ENCODE peak calls at places on chromosome 1, in seven cellular contexts. F, V, D, X, L, G and A are unnamed samples.

GRCh38 chr1:7690496-7691182 is 80.5 kb upstream of the VAMP3 start:
- DNase-seq in L (no peak), D (no peak), V (no peak), G (no peak), X (no peak), F (no peak), A (no peak)

GRCh38 chr1:118986839-118987430 is 1.2 kb downstream of the TBX15 start:
- DNase-seq in F (no peak), V (no peak), G (peak; percentile 44), D (no peak), X (no peak), L (no peak), A (no peak)

GRCh38 chr1:152907686-152908601 is at the start of gene IVL:
- DNase-seq in F (no peak), V (no peak), D (no peak), X (no peak), L (no peak), G (no peak), A (no peak)

GRCh38 chr1:165543651-165544452 is at the start of gene LRRC52:
- DNase-seq in V (peak; percentile 42), L (peak; percentile 89), F (no peak), G (peak; percentile 68), X (no peak), D (no peak), A (no peak)

GRCh38 chr1:118973032-118973431 is 15.1 kb downstream of the TBX15 start:
- DNase-seq in G (no peak), F (no peak), L (no peak), X (no peak), V (no peak), D (no peak), A (no peak)

GRCh38 chr1:171654705-171655214 is 2.3 kb upstream of the MYOC start:
- DNase-seq in V (no peak), G (no peak), F (no peak), D (no peak), L (no peak), X (no peak), A (peak; percentile 62)

GRCh38 chr1:31672988-31673387 is 28.3 kb upstream of the PEF1 start:
- DNase-seq in G (peak; percentile 20), L (no peak), F (no peak), D (no peak), V (no peak), X (no peak), A (peak; percentile 83)

GRCh38 chr1:180425956-180426355 is 76.4 kb downstream of the ACBD6 start:
- DNase-seq in V (no peak), L (no peak), D (no peak), F (no peak), G (no peak), X (no peak), A (no peak)

GRCh38 chr1:198253668-198254067 is 96.9 kb downstream of the NEK7 start:
- DNase-seq in G (no peak), L (no peak), D (peak; percentile 47), V (no peak), F (no peak), X (no peak), A (no peak)

GRCh38 chr1:233331676-233332519 is 4.4 kb downstream of the MAP3K21 start:
- DNase-seq in G (no peak), V (no peak), D (no peak), F (no peak), L (no peak), X (no peak), A (no peak)

GRCh38 chr1:11802616-11802972 is 3.2 kb downstream of the MTHFR start:
- DNase-seq in L (no peak), D (peak; percentile 38), V (no peak), X (no peak), G (peak; percentile 55), F (no peak), A (no peak)

GRCh38 chr1:24360681-24361080 is 41.5 kb downstream of the GRHL3 start:
- DNase-seq in L (no peak), G (no peak), V (no peak), F (no peak), D (no peak), X (no peak), A (no peak)

GRCh38 chr1:8880068-8880676 is 1.7 kb upstream of the ENO1 start:
- DNase-seq in X (peak; percentile 75), G (peak; percentile 66), V (peak; percentile 73), L (peak; percentile 61), D (peak; percentile 55), F (peak; percentile 48), A (peak; percentile 83)

GRCh38 chr1:161956097-161956496 is 67.6 kb downstream of the OLFML2B start:
- DNase-seq in G (no peak), D (no peak), V (no peak), L (no peak), F (no peak), X (no peak), A (no peak)

GRCh38 chr1:59007820-59008598 is 224.2 kb upstream of the JUN start:
- DNase-seq in G (no peak), X (no peak), V (no peak), F (no peak), L (no peak), D (peak; percentile 76), A (no peak)

GRCh38 chr1:86692636-86693035 is 11.7 kb upstream of the SH3GLB1 start:
- DNase-seq in L (no peak), G (no peak), V (no peak), D (no peak), F (no peak), X (no peak), A (no peak)

GRCh38 chr1:119958223-119958622 is 61.9 kb upstream of the ADAM30 start:
- DNase-seq in X (no peak), G (no peak), F (no peak), D (no peak), L (no peak), V (no peak), A (no peak)

DNA sequence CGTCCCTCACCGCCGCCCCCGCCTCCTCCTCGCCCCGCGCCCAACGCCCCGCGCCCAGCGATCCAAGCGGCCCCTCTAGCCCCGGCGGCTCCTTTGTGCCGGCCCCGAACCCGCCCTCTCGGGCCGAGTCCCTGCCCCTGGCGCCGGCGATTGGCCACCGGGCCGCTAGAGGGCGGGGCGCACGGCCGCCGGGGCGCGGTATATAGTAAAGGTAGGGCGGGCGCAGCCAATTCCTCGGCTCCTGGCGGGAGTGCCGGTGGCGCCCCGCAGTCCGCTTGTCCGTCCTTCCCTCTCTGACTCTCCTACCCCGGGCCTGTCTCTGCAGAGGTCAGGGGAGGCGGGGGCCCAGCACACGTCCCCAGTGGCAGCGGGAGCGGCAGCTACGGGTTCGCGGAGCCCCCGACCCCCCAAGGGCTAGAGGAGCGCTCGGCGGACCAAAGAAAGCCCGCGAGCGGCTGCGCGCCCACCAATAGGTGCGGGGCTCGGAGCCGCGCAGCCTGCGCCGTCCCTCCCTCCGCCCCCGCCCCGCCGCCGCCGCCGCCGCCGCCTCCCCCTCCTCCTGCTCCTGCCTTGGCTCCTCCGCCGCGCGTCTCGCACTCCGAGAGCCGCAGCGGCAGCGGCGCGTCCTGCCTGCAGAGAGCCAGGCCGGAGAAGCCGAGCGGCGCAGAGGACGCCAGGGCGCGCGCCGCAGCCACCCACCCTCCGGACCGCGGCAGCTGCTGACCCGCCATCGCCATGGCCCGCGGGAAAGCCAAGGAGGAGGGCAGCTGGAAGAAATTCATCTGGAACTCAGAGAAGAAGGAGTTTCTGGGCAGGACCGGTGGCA is at the start of gene ATP1B1:
- DNase-seq in V (peak; percentile 85), D (peak; percentile 87), G (peak; percentile 95), X (peak; percentile 32), F (peak; percentile 94), L (peak; percentile 94), A (peak; percentile 94)
- H3K4me1 ChIP-seq in V (peaks cover 6% of the 10 kb centered on the region), D (peaks cover 35% of the 10 kb centered on the region), G (peaks cover 41% of the 10 kb centered on the region), X (peaks cover 28% of the 10 kb centered on the region), F (peaks cover 32% of the 10 kb centered on the region), L (peaks cover 37% of the 10 kb centered on the region), A (peaks cover 45% of the 10 kb centered on the region)

GRCh38 chr1:244221961-244222360 is 170.9 kb downstream of the ZBTB18 start:
- DNase-seq in D (no peak), G (peak; percentile 3), V (no peak), L (no peak), X (no peak), F (no peak), A (no peak)

GRCh38 chr1:244219802-244220201 is 168.7 kb downstream of the ZBTB18 start:
- DNase-seq in G (no peak), D (no peak), X (no peak), V (no peak), F (no peak), L (no peak), A (no peak)

GRCh38 chr1:244219149-244219548 is 168.1 kb downstream of the ZBTB18 start:
- DNase-seq in D (no peak), L (no peak), F (no peak), X (no peak), V (no peak), G (no peak), A (no peak)

GRCh38 chr1:244218220-244218619 is 167.1 kb downstream of the ZBTB18 start:
- DNase-seq in X (no peak), F (no peak), V (no peak), G (no peak), L (no peak), D (no peak), A (no peak)

GRCh38 chr1:244220410-244220809 is 169.3 kb downstream of the ZBTB18 start:
- DNase-seq in V (no peak), F (no peak), L (no peak), X (no peak), D (no peak), G (no peak), A (no peak)
- TF ChIP-seq CTCF in V (no peak), F (no peak), L (no peak), X (no peak), D (no peak), G (no peak), A (no peak)

DNA sequence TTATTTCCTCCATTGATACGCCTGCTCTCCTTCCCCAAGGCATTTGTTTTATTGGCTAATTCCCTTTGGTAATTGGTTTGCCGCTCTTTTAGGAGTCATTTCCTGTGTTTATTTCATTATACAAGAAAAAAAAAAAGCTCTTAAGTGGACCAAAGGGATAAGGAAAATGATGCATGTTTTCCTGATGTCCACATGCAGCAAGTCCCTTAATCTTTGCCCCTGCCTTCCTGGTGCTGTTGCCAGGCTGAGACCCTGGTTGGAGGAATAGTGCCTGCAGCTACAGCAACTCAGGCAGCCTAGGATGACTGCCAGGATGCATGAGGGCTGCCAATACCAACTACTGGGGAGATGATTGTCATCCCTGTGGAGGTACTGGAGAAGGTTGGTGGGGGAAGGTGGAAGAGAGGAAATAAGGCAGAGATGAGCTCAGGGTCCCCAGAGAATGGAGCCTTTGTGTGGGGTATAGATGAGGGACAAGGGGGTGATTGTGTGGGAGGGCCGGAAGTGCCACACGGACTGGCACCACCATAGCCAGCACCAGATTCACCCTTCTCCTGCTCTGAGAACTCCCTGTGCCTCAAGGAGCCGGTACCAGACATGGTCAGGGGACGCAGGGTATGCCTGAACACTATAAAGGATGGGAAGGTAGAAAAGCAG is 6.1 kb upstream of the GATAD2B start:
- DNase-seq in D (peak; percentile 91), V (no peak), X (no peak), F (no peak), G (no peak), L (no peak), A (no peak)
- TF ChIP-seq POLR2AphosphoS5 in D (no peak), V (no peak), X (no peak), F (no peak), G (no peak), L (no peak), A (no peak)

GRCh38 chr1:93672477-93673158 is 9.0 kb downstream of the BCAR3 start:
- DNase-seq in X (no peak), F (no peak), D (peak; percentile 24), G (no peak), V (no peak), L (peak; percentile 41), A (peak; percentile 68)
- H3K4me1 ChIP-seq in X (peaks cover 72% of the 10 kb centered on the region), F (peaks cover 38% of the 10 kb centered on the region), D (peaks cover 81% of the 10 kb centered on the region), G (peaks cover 4% of the 10 kb centered on the region), V (peaks cover 6% of the 10 kb centered on the region), L (peaks cover 59% of the 10 kb centered on the region), A (no peaks in the 10 kb centered on the region)